ENCODE peak calls at places on chromosomes 12 and 14, in five cellular contexts. S is pancreas; W is effector memory CD4-positive, alpha-beta T cell; N is mesendoderm; L is Peyer's patch. I is an unnamed sample. For H3K4me1, the result is how much of the 10 kb centered on the place peaks cover.

GRCh38 chr12:93853698-93854478 is 176.7 kb downstream of the CRADD start:
- DNase-seq in S (no peak), W (no peak), N (no peak), L (no peak), I (no peak)

GRCh38 chr12:24198070-24198469 is 248.6 kb upstream of the SOX5 start:
- DNase-seq in S (no peak), W (no peak), N (no peak), L (no peak), I (peak)

GRCh38 chr12:32365473-32366064 is 33.8 kb upstream of the FGD4 start:
- DNase-seq in S (peak), W (no peak), N (peak), L (peak), I (peak)

GRCh38 chr12:3225154-3225795 is 148.1 kb downstream of the TSPAN9 start:
- DNase-seq in S (no peak), W (no peak), N (no peak), L (no peak), I (peak)

GRCh38 chr12:97493729-97494128 is 31.1 kb downstream of the RMST start:
- DNase-seq in S (no peak), W (no peak), N (no peak), L (no peak), I (no peak)

GRCh38 chr14:72000907-72001306 is 68.7 kb downstream of the RGS6 start:
- DNase-seq in S (no peak), W (no peak), N (no peak), L (no peak), I (no peak)

GRCh38 chr12:43957732-43958131 is 121.9 kb downstream of the TMEM117 start:
- DNase-seq in S (no peak), W (no peak), N (peak), L (no peak), I (no peak)

GRCh38 chr12:131311764-131312163 is 358.1 kb downstream of the ADGRD1 start:
- DNase-seq in S (no peak), W (no peak), N (no peak), L (no peak), I (no peak)

GRCh38 chr14:76955575-76956252 is 72.8 kb downstream of the IRF2BPL start:
- DNase-seq in S (no peak), W (peak), N (peak), L (peak), I (peak)

GRCh38 chr12:132631357-132632065 is 12.9 kb downstream of the P2RX2 start:
- DNase-seq in S (no peak), W (no peak), N (no peak), L (no peak), I (no peak)

GRCh38 chr12:109756457-109756856 is 42.8 kb downstream of the FAM222A start:
- DNase-seq in S (no peak), W (no peak), N (no peak), L (no peak), I (no peak)

GRCh38 chr12:117063162-117063911 is 35.9 kb downstream of the TESC start:
- DNase-seq in S (no peak), W (no peak), N (peak), L (peak), I (no peak)

GRCh38 chr12:105289114-105289904 is 41.2 kb upstream of the C12orf75 start:
- DNase-seq in S (no peak), W (no peak), N (no peak), L (no peak), I (no peak)

GRCh38 chr14:91140672-91141071 is 26.8 kb downstream of the DGLUCY start:
- DNase-seq in S (no peak), W (no peak), N (peak), L (no peak), I (no peak)

GRCh38 chr12:47408171-47408871 is 297.5 kb downstream of the RPAP3 start:
- DNase-seq in S (no peak), W (no peak), N (peak), L (peak), I (no peak)

GRCh38 chr12:124699878-124700277 is 132.5 kb upstream of the NCOR2 start:
- DNase-seq in S (no peak), W (no peak), N (no peak), L (no peak), I (peak)

GRCh38 chr12:59040651-59041050 is 120.3 kb upstream of the LRIG3 start:
- DNase-seq in S (no peak), W (no peak), N (peak), L (no peak), I (peak)

GRCh38 chr14:54754623-54755386 is 147.8 kb downstream of the GCH1 start:
- DNase-seq in S (no peak), W (no peak), N (no peak), L (no peak), I (no peak)

GRCh38 chr12:1810201-1810930 is 10.0 kb upstream of the LRTM2 start:
- DNase-seq in S (peak), W (no peak), N (no peak), L (no peak), I (no peak)

GRCh38 chr12:15709524-15709923 is 79.7 kb downstream of the EPS8 start:
- DNase-seq in S (no peak), W (no peak), N (no peak), L (no peak), I (no peak)

GRCh38 chr14:95527392-95528002 is 7.4 kb upstream of the GLRX5 start:
- DNase-seq in S (no peak), W (no peak), N (no peak), L (peak), I (no peak)

GRCh38 chr12:124824195-124824594 is 39.5 kb downstream of the SCARB1 start:
- DNase-seq in S (no peak), W (no peak), N (no peak), L (no peak), I (no peak)

GRCh38 chr12:132632521-132633228 is 14.1 kb downstream of the P2RX2 start:
- DNase-seq in S (no peak), W (no peak), N (no peak), L (no peak), I (no peak)

GRCh38 chr14:27040552-27040951 is 442.7 kb upstream of the NOVA1 start:
- DNase-seq in S (no peak), W (no peak), N (peak), L (no peak), I (no peak)

GRCh38 chr12:106135075-106135474 is 3.7 kb downstream of the NUAK1 start:
- DNase-seq in S (no peak), W (no peak), N (no peak), L (no peak), I (no peak)

GRCh38 chr14:71262466-71262865 is 355.2 kb downstream of the PCNX1 start:
- DNase-seq in S (no peak), W (no peak), N (no peak), L (no peak), I (no peak)

GRCh38 chr12:4307593-4308333 is 13.2 kb upstream of the TIGAR start:
- DNase-seq in S (peak), W (no peak), N (peak), L (no peak), I (peak)

GRCh38 chr12:49824886-49825285 is 3.3 kb downstream of the NCKAP5L start:
- DNase-seq in S (no peak), W (no peak), N (no peak), L (no peak), I (no peak)

GRCh38 chr12:132622437-132623071 is 4.0 kb downstream of the P2RX2 start:
- DNase-seq in S (no peak), W (no peak), N (peak), L (no peak), I (no peak)

GRCh38 chr12:47164730-47165439 is 85.1 kb upstream of the AMIGO2 start:
- DNase-seq in S (no peak), W (no peak), N (no peak), L (no peak), I (no peak)

GRCh38 chr14:31024577-31025334 is 693 bp upstream of the AP4S1 start:
- DNase-seq in S (no peak), W (no peak), N (no peak), L (no peak), I (peak)

GRCh38 chr12:73678335-73678734 is 859.3 kb upstream of the ATXN7L3B start:
- DNase-seq in S (no peak), W (no peak), N (peak), L (no peak), I (no peak)

GRCh38 chr12:105419606-105420005 is 89.1 kb downstream of the C12orf75 start:
- DNase-seq in S (no peak), W (no peak), N (no peak), L (no peak), I (no peak)

GRCh38 chr12:56154246-56154771 is 1.9 kb downstream of the MYL6B start:
- DNase-seq in S (no peak), W (no peak), N (peak), L (no peak), I (no peak)

GRCh38 chr12:12941450-12942350 is 10.3 kb downstream of the GPRC5D start:
- DNase-seq in S (no peak), W (no peak), N (no peak), L (no peak), I (no peak)

GRCh38 chr14:73714656-73715081 is 485 bp upstream of the PNMA1 start:
- DNase-seq in S (no peak), W (no peak), N (no peak), L (no peak), I (no peak)

GRCh38 chr12:78194448-78194847 is 363.8 kb downstream of the NAV3 start:
- DNase-seq in S (no peak), W (no peak), N (no peak), L (no peak), I (peak)

DNA sequence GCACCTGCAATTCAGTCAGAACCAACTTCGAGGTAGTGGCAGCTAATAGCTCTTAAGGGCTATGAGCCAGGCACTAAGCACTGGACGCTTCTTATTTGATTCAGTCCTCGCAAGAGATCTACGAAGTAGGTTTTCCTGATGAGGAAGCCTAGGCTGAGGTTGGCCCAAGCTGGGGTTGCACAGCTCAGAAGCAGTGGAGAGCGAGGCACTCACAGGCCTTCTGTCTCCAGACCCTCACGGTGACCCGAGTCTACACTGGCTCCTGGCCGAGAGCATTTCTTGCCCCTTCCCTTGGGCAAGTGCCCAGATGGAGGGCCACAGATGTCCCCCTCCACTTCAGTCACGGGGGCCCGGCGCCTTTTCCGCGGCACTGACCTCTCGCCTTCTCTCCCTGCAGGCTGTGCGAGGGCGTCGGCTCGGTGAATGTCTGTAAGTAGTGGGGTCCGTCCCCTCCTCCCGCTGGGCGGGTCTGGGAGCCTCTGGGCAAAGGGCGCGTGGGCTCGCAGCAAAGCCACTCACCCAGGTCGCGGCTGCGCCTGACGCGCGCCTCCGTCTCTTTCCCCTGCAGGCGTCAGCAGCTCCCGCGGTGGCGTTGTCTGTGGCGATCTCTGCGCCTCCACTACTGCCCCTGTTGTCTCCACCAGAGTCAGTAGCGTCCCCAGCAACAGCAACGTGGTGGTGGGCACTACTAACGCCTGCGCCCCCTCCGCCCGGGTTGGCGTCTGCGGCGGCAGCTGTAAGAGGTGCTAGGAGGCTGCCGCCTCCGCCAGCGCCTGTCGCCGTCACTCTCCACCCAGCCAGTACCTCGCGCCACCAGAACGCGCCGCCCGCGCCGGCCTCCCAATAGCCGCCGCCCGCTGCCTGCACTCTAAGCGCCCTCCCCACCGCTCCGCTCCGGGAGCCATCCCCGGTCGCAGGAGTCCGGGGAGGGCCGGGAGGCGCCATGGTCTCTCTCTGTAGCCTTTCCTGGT is 13.1 kb downstream of the KRT83 start:
- DNase-seq in S (peak), W (no peak), N (peak), L (no peak), I (peak)
- H3K4me3 ChIP-seq in S (peak), W (no peak), N (peak), L (peak), I (peak)

GRCh38 chr12:64611430-64612286 is 1.4 kb downstream of the RASSF3 start:
- DNase-seq in S (peak), W (no peak), N (no peak), L (peak), I (peak)
- H3K27ac ChIP-seq in S (peak), W (peak), N (peak), L (peak), I (peak)

DNA sequence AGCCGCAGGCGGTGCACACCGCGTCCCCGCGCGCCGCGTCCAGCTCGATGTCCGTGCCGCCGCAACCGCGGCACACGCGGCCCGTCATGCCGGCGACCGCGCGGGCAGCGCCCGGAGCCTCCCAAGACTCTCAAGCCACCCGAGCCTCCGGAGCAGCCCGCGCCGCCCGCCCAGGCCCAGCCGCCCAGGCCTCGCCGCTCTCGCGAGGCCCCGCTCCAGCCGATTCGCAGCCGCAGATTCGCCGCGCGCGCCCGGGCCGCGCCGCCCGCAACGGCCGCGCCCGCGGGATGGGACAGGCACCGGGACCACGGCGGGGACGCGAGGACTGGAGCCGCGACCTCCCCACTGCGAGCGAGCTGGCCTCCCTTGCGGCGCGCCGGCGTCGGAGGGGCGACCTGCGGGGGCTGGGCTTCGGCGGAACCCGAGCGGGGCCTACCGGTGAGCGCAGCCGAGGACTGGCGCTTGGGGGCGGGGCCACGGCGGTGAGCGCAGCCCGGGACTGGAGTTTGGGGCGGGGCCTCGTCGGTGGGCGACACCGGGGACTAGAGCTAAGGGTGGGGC is at the start of gene BRF1:
- DNase-seq in S (peak), W (peak), N (peak), L (peak), I (peak)
- H3K4me1 ChIP-seq in S (under half), W (under half), N (under half), L (under half), I (under half)

DNA sequence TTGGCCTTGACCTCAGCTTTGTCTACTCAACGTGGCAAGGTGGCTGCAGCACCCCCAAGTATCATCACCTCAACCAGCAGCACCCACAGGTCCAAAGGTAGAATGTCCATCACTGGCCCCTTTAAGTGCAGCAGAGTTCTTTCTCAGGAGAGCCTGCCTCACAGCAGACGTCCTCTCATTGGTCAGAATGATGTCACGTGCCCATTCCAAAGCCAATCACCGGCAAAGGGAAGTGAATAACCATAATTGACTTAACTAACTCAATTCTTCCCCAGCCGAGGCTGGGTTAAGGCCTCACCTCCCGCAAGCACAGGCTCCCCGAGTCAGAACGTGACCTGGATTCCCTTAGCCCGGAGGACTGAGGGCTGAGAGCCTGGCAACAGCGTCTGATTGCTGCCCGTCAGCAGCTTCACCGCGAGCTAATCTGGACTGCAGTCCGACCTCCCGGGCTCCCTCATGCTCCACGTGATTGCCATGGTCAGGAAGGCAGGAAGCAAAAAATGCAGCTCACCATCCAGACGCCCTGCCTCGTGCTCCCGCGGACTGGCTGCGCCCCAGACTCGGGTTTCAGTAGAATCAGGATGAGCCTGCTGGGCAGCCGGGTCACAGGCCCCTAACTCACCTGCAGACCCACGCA is 92.1 kb upstream of the FZD10 start:
- DNase-seq in S (peak), W (no peak), N (peak), L (no peak), I (no peak)
- H3K4me3 ChIP-seq in S (no peak), W (no peak), N (no peak), L (no peak), I (no peak)

GRCh38 chr14:89163237-89163636 is 253.8 kb downstream of the FOXN3 start:
- DNase-seq in S (no peak), W (no peak), N (no peak), L (no peak), I (no peak)

GRCh38 chr14:89164168-89165074 is 252.6 kb downstream of the FOXN3 start:
- DNase-seq in S (no peak), W (no peak), N (no peak), L (no peak), I (no peak)

GRCh38 chr14:89166650-89167049 is 250.4 kb downstream of the FOXN3 start:
- DNase-seq in S (no peak), W (no peak), N (no peak), L (no peak), I (no peak)

GRCh38 chr14:89165810-89166209 is 251.2 kb downstream of the FOXN3 start:
- DNase-seq in S (no peak), W (no peak), N (no peak), L (no peak), I (no peak)

GRCh38 chr14:89165189-89165809 is 251.7 kb downstream of the FOXN3 start:
- DNase-seq in S (no peak), W (no peak), N (no peak), L (no peak), I (no peak)
- H3K27ac ChIP-seq in S (no peak), W (no peak), N (no peak), L (peak), I (no peak)

GRCh38 chr12:120678572-120678971 is 8.4 kb upstream of the MLEC start:
- DNase-seq in S (no peak), W (no peak), N (no peak), L (no peak), I (peak)
- H3K4me1 ChIP-seq in S (under half), W (under half), N (under half), L (under half), I (under half)

DNA sequence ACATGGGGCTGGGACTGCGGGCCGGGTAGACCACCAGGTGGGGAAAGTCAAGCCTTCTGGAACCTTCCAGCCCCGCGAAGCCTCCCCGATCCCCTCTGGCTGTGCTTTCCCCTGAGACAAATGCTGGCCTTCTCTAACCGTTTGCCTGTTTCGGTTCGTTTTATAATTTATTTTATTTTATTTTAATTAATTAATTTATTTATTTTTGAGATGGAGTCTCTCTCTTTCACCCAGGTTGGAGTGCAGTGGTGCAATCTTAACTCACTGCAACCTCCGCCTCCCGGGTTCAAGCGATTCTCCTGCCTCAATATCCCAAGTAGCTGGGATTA is 16.8 kb upstream of the DLK1 start:
- DNase-seq in S (no peak), W (no peak), N (no peak), L (no peak), I (no peak)
- H3K4me3 ChIP-seq in S (no peak), W (no peak), N (no peak), L (no peak), I (no peak)

DNA sequence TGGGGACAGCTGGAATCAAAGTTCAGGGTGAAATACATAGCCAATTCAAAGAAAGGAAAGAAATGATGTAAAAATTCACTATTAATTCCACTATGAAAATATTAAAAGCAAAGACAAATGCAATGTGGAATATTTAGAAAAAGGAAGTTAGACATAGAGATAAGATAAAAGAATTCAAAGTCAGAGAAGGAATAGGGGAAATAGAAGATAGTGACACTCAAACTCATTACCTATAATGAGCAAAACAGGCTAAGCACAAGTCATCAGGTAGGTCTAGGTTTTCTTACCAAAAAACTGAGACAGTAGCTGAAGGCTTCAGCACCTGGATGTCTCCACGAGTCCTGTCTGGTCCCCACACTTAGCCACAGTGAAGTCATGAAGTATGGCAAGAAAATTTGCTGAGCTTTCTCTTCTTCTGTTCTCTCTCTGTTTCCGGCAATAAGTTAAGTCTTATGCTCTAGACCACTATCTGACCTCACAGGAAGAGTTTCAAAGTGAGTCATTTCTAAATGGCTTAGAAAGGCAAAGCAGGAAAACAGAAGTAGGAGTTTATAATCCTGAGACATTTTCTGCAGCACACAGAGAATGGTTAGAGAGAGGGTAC is at the start of gene C3AR1:
- DNase-seq in S (no peak), W (peak), N (no peak), L (peak), I (peak)
- H3K27ac ChIP-seq in S (peak), W (peak), N (no peak), L (peak), I (peak)

GRCh38 chr12:108722992-108723766 is 8.1 kb downstream of the CORO1C start:
- DNase-seq in S (no peak), W (no peak), N (peak), L (no peak), I (peak)
- H3K4me1 ChIP-seq in S (under half), W (under half), N (under half), L (under half), I (half or more)

I was measured in SJSA1.